ENCODE peak calls at places on chromosomes 13 and 19, in five cellular contexts. L, J, F, G and H are unnamed samples.

GRCh38 chr13:100668408-100668807 is 6.2 kb downstream of the TMTC4 start:
- DNase-seq in L (no peak), J (no peak), F (no peak), G (no peak), H (peak)

GRCh38 chr13:75749407-75749806 is 113.3 kb downstream of the LMO7 start:
- DNase-seq in L (no peak), J (no peak), F (no peak), G (no peak), H (no peak)

GRCh38 chr13:28582225-28582891 is 76.6 kb upstream of the POMP start:
- DNase-seq in L (peak), J (no peak), F (no peak), G (no peak), H (no peak)

GRCh38 chr13:50892162-50892944 is 17.2 kb upstream of the RNASEH2B start:
- DNase-seq in L (no peak), J (peak), F (peak), G (no peak), H (no peak)

GRCh38 chr13:50685491-50685890 is 158.0 kb downstream of the DLEU7 start:
- DNase-seq in L (no peak), J (no peak), F (no peak), G (no peak), H (peak)

GRCh38 chr19:18831524-18832330 is at the start of gene UPF1:
- DNase-seq in L (peak), J (peak), F (peak), G (peak), H (peak)

GRCh38 chr13:82291852-82292251 is 1590.4 kb downstream of the SLITRK1 start:
- DNase-seq in L (no peak), J (no peak), F (no peak), G (no peak), H (no peak)

GRCh38 chr13:30466841-30467252 is 1.1 kb upstream of the HMGB1 start:
- DNase-seq in L (no peak), J (no peak), F (no peak), G (no peak), H (no peak)

GRCh38 chr13:50071399-50071798 is 56.2 kb downstream of the KCNRG start:
- DNase-seq in L (no peak), J (no peak), F (no peak), G (no peak), H (no peak)